ENCODE peak calls at places on chromosomes 3 and 15, in seven cellular contexts. L is Peyer's patch, C is heart left ventricle, S is lower lobe of right lung, X is GM23338, N is Caco-2, F is uterus. R is an unnamed sample. For H3K4me1, the result is how much of the 10 kb centered on the place peaks cover.

GRCh38 chr3:94314218-94314883 is 251.5 kb downstream of the NSUN3 start:
- DNase-seq in L (no peak), C (no peak), S (no peak), X (no peak), N (no peak), F (no peak), R (no peak)

GRCh38 chr15:53534105-53534839 is 225.2 kb downstream of the WDR72 start:
- DNase-seq in L (no peak), C (no peak), S (no peak), X (no peak), N (no peak), F (no peak), R (no peak)

GRCh38 chr15:67146875-67147381 is 81.5 kb downstream of the SMAD3 start:
- DNase-seq in L (no peak), C (peak), S (no peak), X (peak), N (peak), F (peak), R (peak)

GRCh38 chr15:77860101-77860691 is 217.3 kb downstream of the TBC1D2B start:
- DNase-seq in L (no peak), C (no peak), S (peak), X (no peak), N (no peak), F (no peak), R (no peak)

GRCh38 chr3:187274315-187274976 is 17.1 kb downstream of the MASP1 start:
- DNase-seq in L (no peak), C (no peak), S (no peak), X (peak), N (no peak), F (no peak), R (no peak)

GRCh38 chr3:148866261-148866660 is 1.2 kb downstream of the CPA3 start:
- DNase-seq in L (no peak), C (no peak), S (no peak), X (no peak), N (no peak), F (no peak), R (no peak)

GRCh38 chr3:76410762-76411281 is 625.5 kb upstream of the ZNF717 start:
- DNase-seq in L (no peak), C (no peak), S (no peak), X (no peak), N (no peak), F (no peak), R (no peak)

GRCh38 chr15:64636101-64636500 is 139.3 kb downstream of the RBPMS2 start:
- DNase-seq in L (no peak), C (no peak), S (no peak), X (no peak), N (no peak), F (no peak), R (no peak)

GRCh38 chr15:31974855-31975421 is 55.4 kb upstream of the CHRNA7 start:
- DNase-seq in L (no peak), C (no peak), S (no peak), X (peak), N (peak), F (no peak), R (peak)

GRCh38 chr3:12501360-12502020 is 17.2 kb downstream of the TSEN2 start:
- DNase-seq in L (no peak), C (no peak), S (no peak), X (no peak), N (no peak), F (no peak), R (no peak)

GRCh38 chr3:171458056-171458856 is 1.9 kb downstream of the TNIK start:
- DNase-seq in L (peak), C (peak), S (no peak), X (peak), N (no peak), F (no peak), R (peak)

GRCh38 chr3:169615833-169616232 is 47.7 kb downstream of the MECOM start:
- DNase-seq in L (no peak), C (no peak), S (no peak), X (no peak), N (no peak), F (no peak), R (no peak)

GRCh38 chr3:133262371-133262770 is 137.5 kb upstream of the BFSP2 start:
- DNase-seq in L (no peak), C (no peak), S (no peak), X (no peak), N (no peak), F (no peak), R (no peak)

GRCh38 chr15:94185547-94186236 is 45.7 kb upstream of the MCTP2 start:
- DNase-seq in L (no peak), C (no peak), S (no peak), X (no peak), N (no peak), F (no peak), R (no peak)

GRCh38 chr3:40725026-40725425 is 200.3 kb downstream of the ZNF621 start:
- DNase-seq in L (no peak), C (no peak), S (no peak), X (no peak), N (no peak), F (no peak), R (no peak)

GRCh38 chr3:4581905-4582611 is 88.9 kb downstream of the ITPR1 start:
- DNase-seq in L (no peak), C (no peak), S (no peak), X (no peak), N (no peak), F (no peak), R (no peak)

GRCh38 chr3:142218703-142219102 is 6.7 kb downstream of the GK5 start:
- DNase-seq in L (no peak), C (no peak), S (no peak), X (no peak), N (no peak), F (no peak), R (no peak)

GRCh38 chr3:97871788-97872187 is 50.0 kb downstream of the CRYBG3 start:
- DNase-seq in L (no peak), C (no peak), S (no peak), X (no peak), N (no peak), F (no peak), R (no peak)

GRCh38 chr3:134373942-134374790 is at the start of gene AMOTL2:
- DNase-seq in L (no peak), C (peak), S (peak), X (peak), N (peak), F (peak), R (peak)

GRCh38 chr15:43225201-43225949 is 4.6 kb upstream of the EPB42 start:
- DNase-seq in L (peak), C (no peak), S (no peak), X (peak), N (peak), F (peak), R (peak)

GRCh38 chr15:88400069-88400468 is 67.1 kb downstream of the MRPL46 start:
- DNase-seq in L (no peak), C (no peak), S (no peak), X (no peak), N (no peak), F (no peak), R (no peak)
- H3K4me1 ChIP-seq in L (under half), C (under half), S (under half), X (under half), N (under half), F (under half), R (under half)

GRCh38 chr15:75647370-75648155 is at the start of gene SNX33:
- DNase-seq in L (peak), C (peak), S (peak), X (peak), N (peak), F (peak), R (peak)

GRCh38 chr15:75646944-75647364 is 758 bp upstream of the SNX33 start:
- DNase-seq in L (peak), C (no peak), S (peak), X (peak), N (no peak), F (no peak), R (peak)

GRCh38 chr15:75649848-75650247 is 2.1 kb downstream of the SNX33 start:
- DNase-seq in L (no peak), C (no peak), S (no peak), X (no peak), N (no peak), F (no peak), R (no peak)

GRCh38 chr15:75649045-75649761 is 1.5 kb downstream of the SNX33 start:
- DNase-seq in L (no peak), C (no peak), S (no peak), X (no peak), N (no peak), F (no peak), R (no peak)

GRCh38 chr15:75648156-75649000 is 666 bp downstream of the SNX33 start:
- DNase-seq in L (no peak), C (peak), S (peak), X (peak), N (peak), F (peak), R (peak)
- H3K4me1 ChIP-seq in L (under half), C (under half), S (half or more), X (under half), N (under half), F (under half), R (under half)

DNA sequence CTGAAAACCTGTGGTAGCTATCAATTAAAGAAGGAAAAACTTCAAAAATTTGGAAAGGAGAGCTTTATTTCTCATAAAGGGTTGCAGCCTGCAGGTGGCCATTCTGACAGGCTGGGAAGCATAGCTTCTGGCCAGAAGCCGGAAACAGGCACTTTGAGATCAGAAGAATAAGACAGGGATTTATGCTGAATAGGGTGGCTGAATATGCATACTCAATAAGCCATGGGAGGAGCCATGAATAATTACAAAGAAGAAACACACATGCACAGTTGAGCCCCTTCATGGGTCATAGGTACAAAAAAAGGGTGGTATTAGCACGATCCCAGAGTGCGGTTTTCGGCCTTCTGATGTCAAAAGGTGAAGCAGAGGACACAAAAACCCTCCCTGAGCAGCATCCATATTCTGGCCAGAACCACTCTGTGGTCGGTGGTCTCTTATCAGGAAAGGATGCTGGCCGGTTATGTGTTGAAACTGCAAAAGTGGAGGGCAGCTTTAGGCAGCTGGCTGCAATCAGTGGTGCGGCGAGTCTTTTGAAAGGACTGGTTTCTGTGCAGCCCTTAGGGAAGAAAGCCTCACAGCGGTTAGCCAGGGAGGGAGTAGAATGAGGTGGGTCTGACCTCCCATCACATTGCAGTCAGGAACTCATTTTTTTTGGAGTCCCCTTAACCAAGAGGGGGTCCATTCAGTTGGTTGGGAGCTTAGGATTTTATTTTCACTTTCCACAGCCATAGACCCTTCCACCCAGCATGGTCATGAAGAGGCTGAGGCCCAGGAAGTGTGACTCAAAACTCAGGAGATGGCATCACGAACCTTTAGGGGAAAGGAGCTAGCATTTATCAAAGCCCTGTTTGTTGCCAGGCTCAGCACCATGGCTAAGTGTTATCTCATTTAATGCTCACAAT is 34.7 kb upstream of the CCDC174 start:
- DNase-seq in L (no peak), C (no peak), S (no peak), X (no peak), N (no peak), F (no peak), R (no peak)
- H3K4me1 ChIP-seq in L (under half), C (under half), S (under half), X (under half), N (under half), F (under half), R (under half)

GRCh38 chr3:156614642-156615511 is 59.5 kb upstream of the TIPARP start:
- DNase-seq in L (no peak), C (no peak), S (no peak), X (peak), N (no peak), F (no peak), R (peak)
- H3K4me1 ChIP-seq in L (under half), C (under half), S (under half), X (under half), N (under half), F (under half), R (under half)

DNA sequence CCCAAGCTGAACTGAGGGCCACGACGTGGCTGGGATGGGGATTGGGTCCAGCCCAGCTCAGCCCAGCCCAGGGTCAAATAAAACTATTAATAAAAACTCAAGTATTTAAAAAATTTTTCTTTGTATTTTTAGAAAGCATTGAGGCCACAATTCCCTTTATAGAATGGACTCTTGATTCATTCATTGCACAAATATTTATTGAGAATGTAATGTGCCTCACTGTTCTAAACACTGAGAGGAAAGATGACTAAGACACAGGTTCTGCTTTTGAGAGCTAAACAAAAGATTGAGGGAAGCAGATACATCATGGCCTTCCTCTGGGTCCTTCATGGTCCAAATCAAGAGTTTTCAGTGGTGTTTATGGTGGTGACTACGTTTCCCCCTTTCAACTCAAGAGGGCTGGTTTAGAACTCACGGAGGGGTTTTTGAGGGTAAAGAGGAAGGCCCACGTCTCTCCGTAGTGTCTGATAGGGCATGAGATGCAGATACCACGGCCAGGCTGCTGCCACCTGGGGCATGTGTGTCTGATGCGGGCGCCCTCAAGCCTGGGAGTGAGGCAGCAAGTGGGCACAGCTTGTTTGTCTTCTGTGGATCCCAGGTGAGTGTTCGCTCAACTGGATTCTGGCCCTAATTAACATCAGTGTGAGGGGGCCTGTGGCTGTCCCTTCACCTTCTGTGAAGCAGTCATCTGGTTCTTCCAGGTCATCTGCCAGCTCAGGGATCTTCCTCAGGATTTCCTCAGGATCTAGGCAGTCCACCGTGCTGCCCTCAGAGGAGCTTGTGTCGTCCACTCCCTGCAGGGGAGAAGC is 73.5 kb upstream of the SCN5A start:
- DNase-seq in L (no peak), C (no peak), S (no peak), X (no peak), N (no peak), F (no peak), R (no peak)
- H3K4me1 ChIP-seq in L (under half), C (under half), S (under half), X (under half), N (under half), F (under half), R (under half)

R was measured in thyroid gland.